ENCODE peak calls at places on chromosomes 1 and 21, in six cellular contexts. M is AG10803, J is anterior cingulate cortex, L is T-helper 2 cell, H is dermis blood vessel endothelial cell, F is NCI-H2081. Y is an unnamed sample.

GRCh38 chr1:165403835-165404482 is 41.0 kb downstream of the RXRG start:
- DNase-seq in M (no peak), J (no peak), L (peak), H (peak), F (peak), Y (peak)

GRCh38 chr1:21523297-21523813 is 14.1 kb downstream of the ALPL start:
- DNase-seq in M (no peak), J (no peak), L (no peak), H (no peak), F (no peak), Y (no peak)

GRCh38 chr1:245715291-245715701 is 560.5 kb downstream of the KIF26B start:
- DNase-seq in M (no peak), J (no peak), L (no peak), H (no peak), F (no peak), Y (no peak)

GRCh38 chr1:23809751-23810171 is 9.2 kb upstream of the GALE start:
- DNase-seq in M (peak), J (no peak), L (peak), H (peak), F (peak), Y (peak)

GRCh38 chr1:26432793-26433192 is 672 bp downstream of the DHDDS start:
- DNase-seq in M (no peak), J (no peak), L (no peak), H (no peak), F (no peak), Y (no peak)

GRCh38 chr1:215444715-215445414 is 122.2 kb upstream of the KCTD3 start:
- DNase-seq in M (no peak), J (no peak), L (no peak), H (no peak), F (no peak), Y (no peak)

GRCh38 chr21:37907076-37907475 is 9.2 kb downstream of the KCNJ6 start:
- DNase-seq in M (no peak), J (no peak), L (no peak), H (no peak), F (no peak), Y (no peak)

GRCh38 chr1:229409616-229410369 is 24.1 kb downstream of the ACTA1 start:
- DNase-seq in M (no peak), J (no peak), L (no peak), H (no peak), F (peak), Y (peak)

GRCh38 chr1:7232936-7233540 is 447.8 kb downstream of the CAMTA1 start:
- DNase-seq in M (no peak), J (no peak), L (no peak), H (no peak), F (no peak), Y (no peak)

GRCh38 chr1:248788327-248788726 is 32.8 kb upstream of the LYPD8 start:
- DNase-seq in M (no peak), J (no peak), L (no peak), H (no peak), F (no peak), Y (no peak)

GRCh38 chr1:89622895-89623294 is 10.0 kb upstream of the LRRC8C start:
- DNase-seq in M (peak), J (no peak), L (peak), H (peak), F (no peak), Y (no peak)

GRCh38 chr1:94235189-94236020 is 2.0 kb downstream of the ARHGAP29 start:
- DNase-seq in M (no peak), J (no peak), L (no peak), H (peak), F (no peak), Y (no peak)

GRCh38 chr1:28258628-28259251 is 578 bp upstream of the SESN2 start:
- DNase-seq in M (peak), J (no peak), L (no peak), H (no peak), F (no peak), Y (no peak)